ENCODE peak calls at places on chromosome 16, in four cellular contexts. R is lower leg skin, X is AG10803, S is OCI-LY7. J is an unnamed sample.

GRCh38 chr16:84199861-84200260 is 8.9 kb downstream of the ADAD2 start:
- DNase-seq in X (peak; percentile 56), S (no peak), R (peak; percentile 46), J (no peak)

GRCh38 chr16:49474741-49475140 is 101.1 kb downstream of the C16orf78 start:
- DNase-seq in R (no peak), S (no peak), X (no peak), J (no peak)

GRCh38 chr16:89189358-89190025 is 10.8 kb downstream of the SLC22A31 start:
- DNase-seq in X (no peak), S (no peak), R (no peak), J (no peak)

GRCh38 chr16:62829615-62830014 is 793.4 kb upstream of the CDH8 start:
- DNase-seq in X (no peak), S (no peak), R (no peak), J (no peak)

GRCh38 chr16:72474511-72475123 is 302.7 kb upstream of the PMFBP1 start:
- DNase-seq in S (no peak), R (no peak), X (peak; percentile 91), J (peak; percentile 83)

GRCh38 chr16:17266606-17267313 is 204.0 kb downstream of the XYLT1 start:
- DNase-seq in X (no peak), S (no peak), R (no peak), J (no peak)

GRCh38 chr16:20334396-20334795 is 7.1 kb upstream of the GP2 start:
- DNase-seq in R (no peak), S (no peak), X (no peak), J (no peak)

GRCh38 chr16:383326-384020 is 1.7 kb upstream of the PGAP6 start:
- DNase-seq in R (no peak), S (peak; percentile 93), X (no peak), J (no peak)

GRCh38 chr16:67531247-67531646 is 2.6 kb downstream of the RIPOR1 start:
- DNase-seq in R (no peak), S (peak; percentile 33), X (no peak), J (no peak)

GRCh38 chr16:26992661-26993365 is 73.9 kb upstream of the C16orf82 start:
- DNase-seq in X (no peak), S (no peak), R (no peak), J (no peak)

GRCh38 chr16:11136600-11136999 is 119.4 kb downstream of the SOCS1 start:
- DNase-seq in S (no peak), R (no peak), X (peak; percentile 29), J (peak; percentile 58)

GRCh38 chr16:69709456-69710084 is 16.8 kb downstream of the NQO1 start:
- DNase-seq in R (no peak), S (peak; percentile 78), X (peak; percentile 75), J (peak; percentile 73)

GRCh38 chr16:56246051-56246817 is 54.9 kb downstream of the GNAO1 start:
- DNase-seq in S (no peak), R (no peak), X (peak; percentile 10), J (no peak)

GRCh38 chr16:11560701-11561439 is 25.8 kb downstream of the LITAF start:
- DNase-seq in X (no peak), R (peak; percentile 56), S (no peak), J (no peak)

J was measured in myocyte.